ENCODE peak calls at places on chromosome 11, in ten cellular contexts. M is GM23338, H is right atrium auricular region, R is fibroblast of pulmonary artery, B is esophagus squamous epithelium, O is AG09309, K is right lobe of liver, L is astrocyte of the spinal cord, C is cardiac fibroblast, E is HFF-Myc. D is an unnamed sample.

GRCh38 chr11:112255075-112255739 is 5.5 kb downstream of the PLET1 start:
- DNase-seq in R (peak), B (no peak), O (peak), M (no peak), E (no peak), C (peak), K (no peak), H (no peak), L (peak), D (no peak)

GRCh38 chr11:66875376-66875775 is 18.5 kb downstream of the LRFN4 start:
- DNase-seq in B (no peak), K (no peak), M (no peak), L (no peak), H (no peak), C (no peak), O (no peak), R (no peak), E (no peak), D (no peak)

GRCh38 chr11:120554771-120555432 is 43.4 kb downstream of the GRIK4 start:
- DNase-seq in R (no peak), E (no peak), O (no peak), C (peak), M (peak), L (peak), B (no peak), H (no peak), K (no peak), D (no peak)

GRCh38 chr11:66981976-66982578 is 7.0 kb downstream of the C11orf86 start:
- DNase-seq in K (no peak), R (peak), C (peak), L (peak), H (peak), B (peak), E (peak), M (no peak), O (peak), D (peak)

GRCh38 chr11:20035701-20036601 is 124.3 kb downstream of the DBX1 start:
- DNase-seq in C (peak), M (no peak), E (no peak), K (peak), L (peak), R (peak), B (no peak), H (no peak), O (peak), D (no peak)

GRCh38 chr11:116869610-116870009 is 32.2 kb upstream of the APOA1 start:
- DNase-seq in L (no peak), O (no peak), R (no peak), H (no peak), K (no peak), E (no peak), B (no peak), M (peak), C (no peak), D (no peak)

GRCh38 chr11:121426476-121427454 is 25.3 kb upstream of the SORL1 start:
- DNase-seq in K (peak), O (no peak), R (no peak), B (no peak), E (no peak), L (no peak), C (no peak), H (no peak), M (peak), D (peak)

GRCh38 chr11:134742956-134743808 is 331.1 kb upstream of the B3GAT1 start:
- DNase-seq in R (no peak), B (no peak), M (no peak), O (no peak), C (no peak), L (no peak), E (no peak), H (no peak), K (no peak), D (no peak)

GRCh38 chr11:69467196-69467595 is 14.3 kb upstream of the LINC01488 start:
- DNase-seq in C (no peak), M (no peak), K (no peak), B (no peak), L (no peak), H (no peak), E (no peak), R (no peak), O (no peak), D (no peak)

GRCh38 chr11:86798988-86799387 is 1.4 kb upstream of the PRSS23 start:
- DNase-seq in M (no peak), H (no peak), B (no peak), L (peak), R (peak), K (no peak), C (peak), E (no peak), O (peak), D (no peak)

GRCh38 chr11:129333873-129334272 is 41.8 kb upstream of the BARX2 start:
- DNase-seq in R (no peak), H (no peak), M (no peak), L (no peak), B (no peak), C (no peak), O (no peak), K (no peak), E (no peak), D (no peak)

GRCh38 chr11:109291553-109291952 is 130.4 kb upstream of the C11orf87 start:
- DNase-seq in H (no peak), L (no peak), K (no peak), R (no peak), M (no peak), C (no peak), B (no peak), E (no peak), O (no peak), D (no peak)

GRCh38 chr11:105609341-105609781 is 512 bp upstream of the GRIA4 start:
- DNase-seq in L (peak), K (no peak), B (no peak), H (no peak), C (peak), O (no peak), R (peak), M (peak), E (no peak), D (no peak)

GRCh38 chr11:60910711-60911366 is 3.1 kb upstream of the TMEM109 start:
- DNase-seq in M (peak), B (no peak), E (no peak), O (no peak), H (no peak), K (no peak), C (no peak), R (no peak), L (no peak), D (no peak)

GRCh38 chr11:3954448-3955298 is 99.2 kb downstream of the STIM1 start:
- DNase-seq in C (no peak), B (no peak), R (no peak), E (no peak), H (no peak), L (peak), O (no peak), M (no peak), K (no peak), D (no peak)

GRCh38 chr11:1864216-1864615 is 11.3 kb downstream of the LSP1 start:
- DNase-seq in M (no peak), E (no peak), C (peak), H (no peak), R (peak), B (no peak), O (no peak), L (no peak), K (no peak), D (no peak)

GRCh38 chr11:83827940-83828554 is 541.9 kb upstream of the CCDC90B start:
- DNase-seq in C (peak), O (no peak), R (peak), M (peak), B (no peak), K (no peak), H (no peak), L (peak), E (no peak), D (no peak)

GRCh38 chr11:63682045-63682915 is 980 bp downstream of the RTN3 start:
- DNase-seq in B (no peak), L (no peak), M (peak), C (peak), K (peak), E (no peak), H (no peak), R (peak), O (no peak), D (peak)

GRCh38 chr11:65524747-65525658 is at the start of gene SCYL1:
- DNase-seq in M (peak), C (peak), R (peak), H (peak), B (peak), K (peak), E (peak), O (peak), L (peak), D (peak)

GRCh38 chr11:67261942-67262681 is 4.2 kb upstream of the GRK2 start:
- DNase-seq in C (no peak), E (no peak), B (no peak), K (no peak), R (no peak), O (no peak), L (no peak), M (peak), H (no peak), D (no peak)

GRCh38 chr11:10412266-10412665 is 42.8 kb upstream of the AMPD3 start:
- DNase-seq in E (no peak), L (no peak), M (no peak), R (no peak), H (no peak), K (no peak), C (no peak), B (no peak), O (no peak), D (no peak)

GRCh38 chr11:124310746-124311145 is 3.0 kb downstream of the OR8D1 start:
- DNase-seq in L (peak), K (no peak), C (peak), B (no peak), E (no peak), M (no peak), O (no peak), H (no peak), R (peak), D (no peak)

GRCh38 chr11:10351768-10352641 is 47.1 kb downstream of the ADM start:
- DNase-seq in L (peak), C (peak), B (no peak), M (peak), H (peak), O (no peak), K (peak), E (no peak), R (peak), D (peak)

GRCh38 chr11:65435981-65436411 is 13.4 kb downstream of the NEAT1 start:
- DNase-seq in O (no peak), B (no peak), C (no peak), M (no peak), L (peak), H (peak), R (peak), K (peak), E (no peak), D (peak)

GRCh38 chr11:65506770-65507485 is 8.1 kb downstream of the MALAT1 start:
- DNase-seq in E (peak), L (peak), O (peak), H (peak), C (peak), R (peak), M (peak), B (no peak), K (no peak), D (no peak)

GRCh38 chr11:2472428-2473186 is 27.8 kb downstream of the KCNQ1 start:
- DNase-seq in H (no peak), E (no peak), L (no peak), R (no peak), C (no peak), B (no peak), O (no peak), K (no peak), M (no peak), D (no peak)

DNA sequence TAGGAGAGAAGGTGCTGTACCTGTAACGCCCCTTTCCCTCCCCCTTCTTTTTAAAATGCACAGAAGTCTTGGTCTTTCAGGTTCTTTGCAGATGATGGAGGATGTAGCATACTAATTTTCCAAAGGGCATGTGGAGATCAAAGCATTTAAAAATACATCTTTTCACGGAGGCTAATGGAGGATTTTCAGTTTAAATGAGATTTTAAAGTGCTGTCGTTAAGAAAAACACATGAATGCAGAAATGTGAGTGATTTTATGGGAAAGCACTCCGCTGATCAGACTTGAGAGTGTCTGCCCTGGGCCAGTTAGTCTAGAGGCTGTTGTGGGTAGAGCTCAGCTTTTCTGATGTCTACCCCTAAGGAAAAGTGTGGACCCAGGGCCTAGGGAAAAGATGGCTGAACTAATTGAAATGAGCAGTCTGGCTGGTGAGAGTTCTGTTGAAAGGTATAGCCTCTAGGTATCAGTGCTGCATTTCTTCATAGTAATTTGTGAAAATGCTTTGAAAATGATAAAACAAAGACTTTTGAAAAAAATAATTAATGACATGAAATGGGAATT is 2.5 kb downstream of the AMOTL1 start:
- DNase-seq in R (no peak), O (no peak), H (no peak), L (no peak), M (no peak), K (no peak), B (no peak), E (no peak), C (no peak), D (no peak)
- H3K4me3 ChIP-seq in R (no peak), O (no peak), H (no peak), L (peak), M (peak), K (no peak), B (peak), E (peak), C (no peak), D (no peak)

DNA sequence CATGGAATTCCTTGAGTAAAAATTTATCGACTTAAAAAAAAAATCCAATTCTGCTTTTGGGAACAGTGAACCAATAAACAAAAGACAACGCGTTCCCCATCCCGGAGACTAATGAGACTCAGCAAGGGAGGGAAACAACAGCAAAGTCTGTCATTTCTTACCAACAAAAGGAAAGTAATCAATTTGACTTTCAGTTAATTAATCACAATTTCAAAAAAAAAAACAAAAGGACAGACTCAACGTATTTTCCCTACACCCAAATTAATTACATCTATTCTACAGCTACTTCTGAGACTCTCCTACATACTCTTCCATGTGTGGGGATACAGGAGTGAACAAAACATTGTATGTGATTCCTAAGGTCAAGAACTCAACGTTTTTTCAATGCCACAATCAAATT is 1.9 kb downstream of the RDX start:
- DNase-seq in L (no peak), O (no peak), C (no peak), H (no peak), B (no peak), M (no peak), R (no peak), K (no peak), E (no peak), D (no peak)
- H3K4me3 ChIP-seq in L (peak), O (no peak), C (peak), H (no peak), B (peak), M (peak), R (peak), K (peak), E (peak), D (no peak)

DNA sequence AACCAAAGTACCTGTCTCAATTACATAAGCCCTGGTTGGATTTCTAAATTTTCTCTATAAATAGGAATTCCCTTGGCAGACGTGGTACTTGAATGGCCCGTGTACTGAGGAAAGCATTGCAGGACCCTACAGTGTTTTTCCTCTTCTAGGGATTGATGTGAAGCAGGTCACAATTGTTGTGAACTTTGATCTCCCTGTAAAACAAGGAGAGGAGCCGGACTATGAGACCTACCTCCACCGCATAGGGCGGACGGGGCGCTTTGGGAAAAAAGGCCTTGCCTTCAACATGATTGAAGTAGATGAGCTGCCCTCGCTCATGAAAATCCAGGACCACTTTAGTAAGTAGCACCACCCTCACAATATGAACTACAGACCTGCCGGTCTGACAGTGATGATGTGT is 16.7 kb downstream of the DDX25 start:
- DNase-seq in H (no peak), E (no peak), O (no peak), M (no peak), L (no peak), K (no peak), B (no peak), R (no peak), C (no peak), D (no peak)
- H3K4me3 ChIP-seq in H (no peak), E (no peak), O (no peak), M (no peak), L (no peak), K (no peak), B (no peak), R (no peak), C (no peak), D (no peak)

DNA sequence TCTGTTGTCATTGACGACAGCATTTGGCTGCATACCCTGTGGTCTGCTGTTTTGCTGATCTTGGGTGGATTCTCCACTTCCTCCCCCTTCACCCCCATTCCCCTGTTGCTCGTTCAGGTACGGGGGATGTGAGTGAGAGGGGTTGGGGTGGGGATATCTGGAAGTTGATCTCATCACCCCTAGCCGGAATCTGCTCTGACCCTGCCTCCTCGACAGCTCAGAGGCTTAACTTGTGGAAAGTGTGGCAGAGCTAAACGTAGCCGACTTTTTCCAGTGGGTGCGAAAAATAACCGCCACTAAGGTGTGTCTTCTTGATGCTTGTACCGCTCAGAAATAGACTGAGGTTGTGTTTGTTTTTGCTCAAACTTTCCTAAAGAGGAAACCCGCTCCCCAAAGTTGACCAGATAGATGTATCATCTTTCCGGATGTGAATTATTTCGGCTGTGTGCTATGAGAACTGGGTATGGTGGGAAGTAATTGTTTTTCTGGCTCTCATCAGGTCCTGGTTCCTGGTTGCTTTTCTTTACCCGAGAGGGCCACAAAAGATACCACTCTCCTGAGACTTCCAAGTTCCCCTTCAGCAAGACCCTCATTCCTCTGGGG is 6.6 kb downstream of the ZBTB16 start:
- DNase-seq in B (no peak), C (no peak), E (no peak), R (no peak), L (no peak), O (no peak), M (no peak), K (no peak), H (no peak), D (no peak)
- H3K4me3 ChIP-seq in B (peak), C (no peak), E (no peak), R (peak), L (no peak), O (no peak), M (no peak), K (no peak), H (peak), D (no peak)

GRCh38 chr11:22626573-22627239 is 1.1 kb upstream of the FANCF start:
- DNase-seq in R (no peak), C (no peak), O (no peak), M (no peak), H (no peak), L (no peak), B (no peak), E (no peak), K (no peak), D (no peak)
- H3K4me3 ChIP-seq in R (no peak), C (no peak), O (no peak), M (peak), H (no peak), L (no peak), B (peak), E (no peak), K (peak), D (no peak)

DNA sequence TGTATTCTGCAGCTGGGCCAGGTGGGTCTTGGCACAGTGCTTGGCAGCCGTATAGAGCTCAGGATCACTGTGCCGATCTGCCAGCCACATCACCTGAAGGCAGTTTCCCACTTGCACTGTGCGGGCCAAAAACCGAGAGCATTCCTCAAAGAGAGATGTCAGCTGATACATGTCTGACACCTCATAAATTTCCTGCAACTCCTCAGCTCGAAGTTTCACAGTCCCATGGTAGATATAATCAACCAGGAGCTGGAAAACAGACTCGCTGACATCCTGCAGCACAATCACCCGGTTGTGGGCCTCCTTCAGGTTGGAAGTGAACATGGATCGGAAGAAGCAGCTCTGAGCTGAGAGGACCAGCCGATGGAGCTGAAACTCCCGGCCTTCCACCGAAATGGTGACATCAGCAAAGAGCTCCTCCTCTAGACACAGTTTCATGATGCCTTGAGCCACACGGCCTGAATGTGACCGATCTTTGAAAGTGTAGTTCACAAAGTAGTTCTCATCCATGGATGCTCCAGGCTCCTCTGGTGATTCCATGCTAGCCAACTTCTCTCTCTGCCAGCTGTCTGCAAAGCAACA is 1.2 kb downstream of the KBTBD4 start:
- DNase-seq in E (no peak), R (no peak), O (no peak), C (no peak), M (no peak), K (no peak), H (no peak), L (no peak), B (no peak), D (no peak)
- H3K4me3 ChIP-seq in E (peak), R (peak), O (peak), C (no peak), M (peak), K (peak), H (no peak), L (no peak), B (peak), D (no peak)